ENCODE peak calls at places on chromosomes 13 and 19, in nine cellular contexts. U, W, K, C, D, A, S, L and X are unnamed samples.

GRCh38 chr19:41431426-41432386 is 4.5 kb upstream of the B3GNT8 start:
- DNase-seq in L (no peak), U (peak), C (no peak), W (peak), A (no peak), S (peak), D (peak), K (no peak), X (peak)

GRCh38 chr19:41223431-41224234 is 4.6 kb downstream of the AXL start:
- DNase-seq in A (peak), W (no peak), U (peak), D (no peak), L (no peak), K (peak), S (peak), C (no peak), X (no peak)

GRCh38 chr19:2634228-2634951 is 68.1 kb downstream of the GNG7 start:
- DNase-seq in K (no peak), D (peak), S (no peak), A (no peak), U (no peak), C (no peak), L (no peak), W (no peak), X (no peak)

GRCh38 chr13:65946387-65946786 is 1283.7 kb downstream of the PCDH9 start:
- DNase-seq in K (no peak), D (no peak), S (no peak), U (no peak), W (no peak), L (no peak), A (no peak), C (no peak), X (no peak)

GRCh38 chr13:22428188-22428828 is 752.5 kb upstream of the SGCG start:
- DNase-seq in K (no peak), A (no peak), W (peak), D (no peak), U (peak), C (no peak), S (no peak), L (no peak), X (no peak)

GRCh38 chr13:68727165-68727564 is 1380.5 kb upstream of the ATXN8OS start:
- DNase-seq in K (no peak), L (no peak), D (no peak), S (no peak), A (no peak), U (peak), W (no peak), C (no peak), X (peak)

GRCh38 chr19:17234911-17235617 is 9.0 kb downstream of the OCEL1 start:
- DNase-seq in W (peak), D (no peak), U (no peak), C (no peak), K (peak), L (peak), A (no peak), S (no peak), X (no peak)

GRCh38 chr19:48379058-48379457 is 12.3 kb downstream of the KDELR1 start:
- DNase-seq in U (peak), D (no peak), S (no peak), L (no peak), C (no peak), W (no peak), A (no peak), K (no peak), X (no peak)

GRCh38 chr13:51550151-51550550 is 34.1 kb upstream of the WDFY2 start:
- DNase-seq in S (no peak), A (no peak), D (no peak), K (no peak), U (no peak), L (no peak), C (no peak), W (peak), X (no peak)

GRCh38 chr13:37023871-37024270 is 23.3 kb downstream of the EXOSC8 start:
- DNase-seq in S (no peak), L (no peak), U (peak), K (no peak), A (no peak), W (no peak), C (no peak), D (no peak), X (no peak)